ENCODE peak calls at places on chromosomes 6 and 20, in ten cellular contexts. One of them, this sample, is unnamed.

GRCh38 chr20:2470432-2471193 is at the start of gene SNRPB:
- DNase-seq in astrocyte of the spinal cord: peak; percentile 99
- DNase-seq in HAP-1: peak; percentile 97
- DNase-seq in HFF-Myc: peak; percentile 98
- DNase-seq in left lung: peak; percentile 98
- DNase-seq in NT2/D1: peak; percentile 99
- DNase-seq in heart left ventricle: peak; percentile 97
- DNase-seq in CD8-positive, alpha-beta T cell: peak; percentile 97
- DNase-seq in neural progenitor cell: peak; percentile 98
- DNase-seq in thoracic aorta: peak; percentile 93
- DNase-seq in this sample: peak; percentile 100

GRCh38 chr6:167098825-167099225 is 24.1 kb upstream of the CCR6 start:
- DNase-seq in left lung: no peak
- DNase-seq in HFF-Myc: no peak
- DNase-seq in heart left ventricle: no peak
- DNase-seq in HAP-1: no peak
- DNase-seq in astrocyte of the spinal cord: no peak
- DNase-seq in thoracic aorta: no peak
- DNase-seq in CD8-positive, alpha-beta T cell: no peak
- DNase-seq in NT2/D1: no peak
- DNase-seq in neural progenitor cell: no peak
- DNase-seq in this sample: no peak

GRCh38 chr6:150723857-150724256 is 124.2 kb downstream of the PLEKHG1 start:
- DNase-seq in HFF-Myc: peak; percentile 66
- DNase-seq in neural progenitor cell: no peak
- DNase-seq in left lung: no peak
- DNase-seq in heart left ventricle: no peak
- DNase-seq in astrocyte of the spinal cord: no peak
- DNase-seq in thoracic aorta: no peak
- DNase-seq in HAP-1: peak; percentile 70
- DNase-seq in NT2/D1: no peak
- DNase-seq in CD8-positive, alpha-beta T cell: no peak
- DNase-seq in this sample: no peak

GRCh38 chr20:57713505-57713903 is 3.7 kb upstream of the PMEPA1 start:
- DNase-seq in heart left ventricle: no peak
- DNase-seq in NT2/D1: no peak
- DNase-seq in left lung: no peak
- DNase-seq in HAP-1: no peak
- DNase-seq in neural progenitor cell: no peak
- DNase-seq in astrocyte of the spinal cord: no peak
- DNase-seq in thoracic aorta: peak; percentile 45
- DNase-seq in HFF-Myc: no peak
- DNase-seq in CD8-positive, alpha-beta T cell: no peak
- DNase-seq in this sample: no peak

GRCh38 chr6:44100088-44100550 is 27.1 kb downstream of the MRPL14 start:
- DNase-seq in HAP-1: peak; percentile 38
- DNase-seq in thoracic aorta: no peak
- DNase-seq in CD8-positive, alpha-beta T cell: no peak
- DNase-seq in heart left ventricle: no peak
- DNase-seq in astrocyte of the spinal cord: peak; percentile 22
- DNase-seq in neural progenitor cell: peak; percentile 50
- DNase-seq in HFF-Myc: no peak
- DNase-seq in left lung: no peak
- DNase-seq in NT2/D1: no peak
- DNase-seq in this sample: peak; percentile 40

GRCh38 chr6:113949499-113949898 is 21.4 kb downstream of the HDAC2 start:
- DNase-seq in heart left ventricle: no peak
- DNase-seq in CD8-positive, alpha-beta T cell: no peak
- DNase-seq in neural progenitor cell: no peak
- DNase-seq in thoracic aorta: no peak
- DNase-seq in astrocyte of the spinal cord: no peak
- DNase-seq in left lung: no peak
- DNase-seq in HFF-Myc: no peak
- DNase-seq in HAP-1: no peak
- DNase-seq in NT2/D1: no peak
- DNase-seq in this sample: peak; percentile 9

GRCh38 chr6:6376845-6377244 is 56.4 kb upstream of the F13A1 start:
- DNase-seq in CD8-positive, alpha-beta T cell: no peak
- DNase-seq in astrocyte of the spinal cord: no peak
- DNase-seq in left lung: no peak
- DNase-seq in thoracic aorta: no peak
- DNase-seq in heart left ventricle: no peak
- DNase-seq in NT2/D1: no peak
- DNase-seq in HAP-1: no peak
- DNase-seq in HFF-Myc: no peak
- DNase-seq in neural progenitor cell: no peak
- DNase-seq in this sample: no peak

GRCh38 chr20:46011631-46012482 is 3.1 kb downstream of the MMP9 start:
- DNase-seq in thoracic aorta: no peak
- DNase-seq in left lung: peak; percentile 77
- DNase-seq in CD8-positive, alpha-beta T cell: peak; percentile 19
- DNase-seq in neural progenitor cell: peak; percentile 42
- DNase-seq in HFF-Myc: peak; percentile 33
- DNase-seq in HAP-1: peak; percentile 94
- DNase-seq in NT2/D1: no peak
- DNase-seq in astrocyte of the spinal cord: no peak
- DNase-seq in heart left ventricle: peak; percentile 82
- DNase-seq in this sample: no peak

GRCh38 chr20:37687478-37687805 is 6.4 kb upstream of the CTNNBL1 start:
- DNase-seq in astrocyte of the spinal cord: no peak
- DNase-seq in neural progenitor cell: no peak
- DNase-seq in thoracic aorta: no peak
- DNase-seq in left lung: no peak
- DNase-seq in HFF-Myc: no peak
- DNase-seq in NT2/D1: no peak
- DNase-seq in HAP-1: no peak
- DNase-seq in CD8-positive, alpha-beta T cell: no peak
- DNase-seq in heart left ventricle: no peak
- DNase-seq in this sample: no peak

GRCh38 chr6:168214586-168215104 is 104.9 kb downstream of the DACT2 start:
- DNase-seq in astrocyte of the spinal cord: no peak
- DNase-seq in HAP-1: no peak
- DNase-seq in neural progenitor cell: no peak
- DNase-seq in HFF-Myc: no peak
- DNase-seq in NT2/D1: no peak
- DNase-seq in thoracic aorta: no peak
- DNase-seq in heart left ventricle: no peak
- DNase-seq in left lung: no peak
- DNase-seq in CD8-positive, alpha-beta T cell: no peak
- DNase-seq in this sample: no peak

GRCh38 chr6:133202610-133203343 is 38.4 kb upstream of the EYA4 start:
- DNase-seq in astrocyte of the spinal cord: no peak
- DNase-seq in heart left ventricle: no peak
- DNase-seq in CD8-positive, alpha-beta T cell: no peak
- DNase-seq in thoracic aorta: no peak
- DNase-seq in left lung: no peak
- DNase-seq in HFF-Myc: no peak
- DNase-seq in neural progenitor cell: no peak
- DNase-seq in NT2/D1: no peak
- DNase-seq in HAP-1: no peak
- DNase-seq in this sample: no peak

GRCh38 chr20:20363449-20364015 is 4.4 kb upstream of the INSM1 start:
- DNase-seq in thoracic aorta: no peak
- DNase-seq in astrocyte of the spinal cord: no peak
- DNase-seq in neural progenitor cell: peak; percentile 52
- DNase-seq in HAP-1: peak; percentile 17
- DNase-seq in HFF-Myc: no peak
- DNase-seq in heart left ventricle: no peak
- DNase-seq in CD8-positive, alpha-beta T cell: no peak
- DNase-seq in NT2/D1: no peak
- DNase-seq in left lung: no peak
- DNase-seq in this sample: peak; percentile 5

GRCh38 chr20:3749689-3750639 is 17.5 kb downstream of the HSPA12B start:
- DNase-seq in HAP-1: no peak
- DNase-seq in astrocyte of the spinal cord: no peak
- DNase-seq in thoracic aorta: no peak
- DNase-seq in left lung: no peak
- DNase-seq in neural progenitor cell: peak; percentile 85
- DNase-seq in CD8-positive, alpha-beta T cell: no peak
- DNase-seq in HFF-Myc: no peak
- DNase-seq in heart left ventricle: no peak
- DNase-seq in NT2/D1: no peak
- DNase-seq in this sample: peak; percentile 63
- H3K4me3 ChIP-seq in HAP-1: no peak overlapping the region
- H3K4me3 ChIP-seq in astrocyte of the spinal cord: peak overlapping the region; percentile 10
- H3K4me3 ChIP-seq in thoracic aorta: no peak overlapping the region
- H3K4me3 ChIP-seq in left lung: no peak overlapping the region
- H3K4me3 ChIP-seq in neural progenitor cell: peak overlapping the region; percentile 37
- H3K4me3 ChIP-seq in CD8-positive, alpha-beta T cell: no peak overlapping the region
- H3K4me3 ChIP-seq in HFF-Myc: no peak overlapping the region
- H3K4me3 ChIP-seq in heart left ventricle: peak overlapping the region; percentile 26
- H3K4me3 ChIP-seq in NT2/D1: no peak overlapping the region
- H3K4me3 ChIP-seq in this sample: peak overlapping the region; percentile 15

GRCh38 chr6:1686117-1687098 is 76.7 kb downstream of the FOXC1 start:
- DNase-seq in left lung: peak; percentile 62
- DNase-seq in NT2/D1: no peak
- DNase-seq in heart left ventricle: no peak
- DNase-seq in thoracic aorta: peak; percentile 38
- DNase-seq in neural progenitor cell: no peak
- DNase-seq in astrocyte of the spinal cord: peak; percentile 96
- DNase-seq in HFF-Myc: peak; percentile 91
- DNase-seq in CD8-positive, alpha-beta T cell: no peak
- DNase-seq in HAP-1: peak; percentile 62
- DNase-seq in this sample: peak; percentile 92
- H3K4me3 ChIP-seq in left lung: no peak overlapping the region
- H3K4me3 ChIP-seq in NT2/D1: no peak overlapping the region
- H3K4me3 ChIP-seq in heart left ventricle: no peak overlapping the region
- H3K4me3 ChIP-seq in thoracic aorta: peak overlapping the region; percentile 26
- H3K4me3 ChIP-seq in neural progenitor cell: no peak overlapping the region
- H3K4me3 ChIP-seq in astrocyte of the spinal cord: no peak overlapping the region
- H3K4me3 ChIP-seq in HFF-Myc: no peak overlapping the region
- H3K4me3 ChIP-seq in CD8-positive, alpha-beta T cell: no peak overlapping the region
- H3K4me3 ChIP-seq in HAP-1: no peak overlapping the region
- H3K4me3 ChIP-seq in this sample: no peak overlapping the region

GRCh38 chr6:157953580-157954091 is 28.0 kb upstream of the SYNJ2 start:
- DNase-seq in HAP-1: no peak
- DNase-seq in HFF-Myc: no peak
- DNase-seq in astrocyte of the spinal cord: no peak
- DNase-seq in heart left ventricle: no peak
- DNase-seq in thoracic aorta: no peak
- DNase-seq in NT2/D1: no peak
- DNase-seq in CD8-positive, alpha-beta T cell: no peak
- DNase-seq in left lung: no peak
- DNase-seq in neural progenitor cell: no peak
- DNase-seq in this sample: no peak
- H3K4me3 ChIP-seq in HAP-1: no peak overlapping the region
- H3K4me3 ChIP-seq in HFF-Myc: no peak overlapping the region
- H3K4me3 ChIP-seq in astrocyte of the spinal cord: no peak overlapping the region
- H3K4me3 ChIP-seq in heart left ventricle: peak overlapping the region; percentile 34
- H3K4me3 ChIP-seq in thoracic aorta: peak overlapping the region; percentile 70
- H3K4me3 ChIP-seq in NT2/D1: no peak overlapping the region
- H3K4me3 ChIP-seq in CD8-positive, alpha-beta T cell: no peak overlapping the region
- H3K4me3 ChIP-seq in left lung: no peak overlapping the region
- H3K4me3 ChIP-seq in neural progenitor cell: no peak overlapping the region
- H3K4me3 ChIP-seq in this sample: no peak overlapping the region

DNA sequence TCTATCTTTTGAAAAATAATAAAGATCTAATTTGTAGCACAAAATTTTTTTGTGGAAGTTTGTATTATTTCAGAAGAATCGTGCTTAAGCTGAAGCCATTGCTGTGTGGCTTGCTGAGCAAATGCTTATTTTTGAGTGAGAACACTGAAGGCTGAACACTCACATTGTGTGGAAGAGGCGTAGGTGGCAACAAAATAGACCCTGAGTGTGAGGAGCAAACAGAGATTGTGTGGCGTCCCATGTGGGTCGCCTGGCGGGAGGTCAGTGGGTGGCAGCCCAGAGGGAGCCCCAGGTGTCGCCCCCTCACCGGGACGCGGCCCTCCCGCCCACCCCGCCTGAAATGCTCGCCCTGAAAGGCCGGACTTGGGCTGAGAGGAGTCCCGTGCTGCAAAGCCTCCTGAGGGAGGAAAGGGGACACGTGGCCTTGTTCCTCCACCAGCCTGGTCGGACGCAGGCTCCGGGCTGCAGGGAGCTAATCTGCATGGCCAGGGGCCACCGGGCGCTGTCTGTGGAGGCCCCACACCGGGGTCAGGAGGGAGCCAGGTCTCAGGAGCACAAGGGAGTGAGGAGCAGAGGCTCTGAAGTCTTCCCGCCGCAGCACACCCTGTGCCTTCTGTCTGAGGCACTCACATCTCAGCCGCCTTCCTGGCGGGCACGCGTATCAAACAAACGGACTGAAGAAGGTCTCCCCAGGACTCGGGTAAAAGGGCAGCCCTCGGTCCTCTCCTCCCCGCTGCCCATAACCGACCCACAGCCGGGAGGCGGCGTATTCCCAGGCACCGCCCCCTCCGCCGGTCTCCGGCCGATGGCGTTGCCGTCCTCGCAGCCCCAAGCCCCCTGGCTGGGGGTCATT is 15.9 kb downstream of the DDO start:
- DNase-seq in neural progenitor cell: no peak
- DNase-seq in HAP-1: no peak
- DNase-seq in thoracic aorta: no peak
- DNase-seq in HFF-Myc: no peak
- DNase-seq in left lung: no peak
- DNase-seq in CD8-positive, alpha-beta T cell: no peak
- DNase-seq in NT2/D1: no peak
- DNase-seq in heart left ventricle: no peak
- DNase-seq in astrocyte of the spinal cord: no peak
- DNase-seq in this sample: no peak
- H3K4me3 ChIP-seq in neural progenitor cell: no peak overlapping the region
- H3K4me3 ChIP-seq in HAP-1: no peak overlapping the region
- H3K4me3 ChIP-seq in thoracic aorta: peak overlapping the region; percentile 83
- H3K4me3 ChIP-seq in HFF-Myc: no peak overlapping the region
- H3K4me3 ChIP-seq in left lung: peak overlapping the region; percentile 23
- H3K4me3 ChIP-seq in CD8-positive, alpha-beta T cell: peak overlapping the region; percentile 18
- H3K4me3 ChIP-seq in NT2/D1: no peak overlapping the region
- H3K4me3 ChIP-seq in heart left ventricle: peak overlapping the region; percentile 47
- H3K4me3 ChIP-seq in astrocyte of the spinal cord: peak overlapping the region; percentile 11
- H3K4me3 ChIP-seq in this sample: no peak overlapping the region

This sample was measured in cardiac muscle cell.